ENCODE peak calls at places on chromosomes 13 and 19, in four cellular contexts. A is suprapubic skin, H is upper lobe of left lung, S is HCT116. G is an unnamed sample.

GRCh38 chr19:48966541-48967345 is 1.6 kb downstream of the FTL start:
- DNase-seq in A (no peak), H (no peak), S (no peak), G (no peak)

GRCh38 chr13:72585254-72585653 is 142.2 kb downstream of the MZT1 start:
- DNase-seq in S (no peak), A (no peak), H (no peak), G (no peak)

GRCh38 chr19:31271569-31271911 is 77.7 kb downstream of the TSHZ3 start:
- DNase-seq in H (no peak), A (no peak), S (no peak), G (no peak)

GRCh38 chr19:45881909-45882528 is 3.9 kb downstream of the IRF2BP1 start:
- DNase-seq in S (no peak), H (no peak), A (no peak), G (peak; percentile 81)

GRCh38 chr13:68551701-68552522 is 1321.8 kb upstream of the PCDH9 start:
- DNase-seq in H (no peak), S (no peak), A (no peak), G (no peak)

GRCh38 chr13:111906816-111907215 is 160.1 kb upstream of the SOX1 start:
- DNase-seq in H (peak; percentile 8), S (no peak), A (no peak), G (no peak)

GRCh38 chr13:103692442-103692841 is 626.2 kb upstream of the SLC10A2 start:
- DNase-seq in H (no peak), A (no peak), S (no peak), G (no peak)

GRCh38 chr13:75135325-75135825 is 346.6 kb downstream of the TBC1D4 start:
- DNase-seq in A (no peak), S (no peak), H (no peak), G (no peak)

GRCh38 chr19:7366701-7367420 is 18.1 kb downstream of the ARHGEF18 start:
- DNase-seq in S (peak; percentile 62), A (no peak), H (no peak), G (no peak)

GRCh38 chr19:10339380-10339960 is at the start of gene ICAM3:
- DNase-seq in H (peak; percentile 77), A (no peak), S (no peak), G (peak; percentile 36)

GRCh38 chr13:106533101-106533939 is 2.1 kb downstream of the EFNB2 start:
- DNase-seq in S (no peak), A (peak; percentile 85), H (peak; percentile 86), G (peak; percentile 86)

GRCh38 chr19:45321848-45322247 is 827 bp downstream of the CKM start:
- DNase-seq in H (no peak), S (no peak), A (no peak), G (no peak)

GRCh38 chr13:112115403-112116091 is 48.6 kb downstream of the SOX1 start:
- DNase-seq in A (no peak), S (no peak), H (no peak), G (peak; percentile 20)

GRCh38 chr13:64551755-64552154 is 2678.4 kb downstream of the PCDH9 start:
- DNase-seq in H (no peak), S (no peak), A (no peak), G (no peak)

GRCh38 chr19:3189702-3190469 is 4.2 kb downstream of the NCLN start:
- DNase-seq in A (no peak), S (no peak), H (no peak), G (no peak)

GRCh38 chr19:16942583-16942982 is 53.8 kb downstream of the F2RL3 start:
- DNase-seq in H (peak; percentile 13), A (no peak), S (no peak), G (peak; percentile 22)

GRCh38 chr13:111456452-111457230 is 136.2 kb downstream of the TEX29 start:
- DNase-seq in H (no peak), A (no peak), S (no peak), G (no peak)

GRCh38 chr13:79062291-79062690 is 343.8 kb downstream of the RBM26 start:
- DNase-seq in S (no peak), H (no peak), A (no peak), G (no peak)

GRCh38 chr19:39506944-39507714 is 7.8 kb upstream of the SELENOV start:
- DNase-seq in S (no peak), H (no peak), A (no peak), G (no peak)

GRCh38 chr19:39512964-39513363 is 2.0 kb upstream of the SELENOV start:
- DNase-seq in S (no peak), H (no peak), A (no peak), G (no peak)

GRCh38 chr13:98648676-98649075 is 71.8 kb upstream of the STK24 start:
- DNase-seq in A (no peak), H (no peak), S (no peak), G (no peak)

GRCh38 chr13:98651716-98652115 is 74.8 kb upstream of the STK24 start:
- DNase-seq in A (no peak), S (no peak), H (no peak), G (no peak)

GRCh38 chr13:98652721-98653470 is 76.0 kb upstream of the STK24 start:
- DNase-seq in S (no peak), A (no peak), H (no peak), G (no peak)

GRCh38 chr13:98649861-98650260 is 73.0 kb upstream of the STK24 start:
- DNase-seq in A (no peak), H (no peak), S (no peak), G (no peak)

GRCh38 chr13:98650376-98651107 is 73.6 kb upstream of the STK24 start:
- DNase-seq in A (no peak), S (no peak), H (peak; percentile 60), G (peak; percentile 86)
- TF ChIP-seq POLR2AphosphoS5 in A (peak; percentile 10), S (no peak), H (no peak), G (no peak)

GRCh38 chr13:30148791-30149190 is 158.6 kb downstream of the KATNAL1 start:
- DNase-seq in S (no peak), A (no peak), H (no peak), G (no peak)

GRCh38 chr13:30145709-30146367 is 161.5 kb downstream of the KATNAL1 start:
- DNase-seq in S (no peak), A (no peak), H (no peak), G (no peak)

GRCh38 chr13:30148171-30148754 is 159.1 kb downstream of the KATNAL1 start:
- DNase-seq in A (no peak), S (no peak), H (no peak), G (no peak)

GRCh38 chr13:30149248-30149647 is 158.1 kb downstream of the KATNAL1 start:
- DNase-seq in H (no peak), A (no peak), S (no peak), G (no peak)

DNA sequence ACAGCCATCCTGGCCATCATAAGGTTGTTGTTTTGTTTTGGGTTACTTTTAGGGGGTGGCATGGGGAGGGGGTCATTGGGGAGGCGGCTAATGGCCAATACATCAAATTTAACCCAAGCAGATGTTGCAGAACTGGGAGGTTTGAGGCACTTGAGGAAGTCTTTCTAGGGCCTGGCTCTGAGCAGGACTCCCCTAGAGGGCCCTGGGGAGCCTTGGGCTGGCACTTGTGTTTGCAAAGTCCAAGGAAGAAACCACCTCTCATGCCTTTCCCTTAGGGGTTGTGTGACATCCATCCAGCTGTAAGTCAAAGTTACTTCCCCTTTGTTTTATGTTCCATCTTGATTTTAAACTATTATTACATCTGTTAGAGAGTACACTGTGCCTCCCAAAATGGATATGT is 160.0 kb downstream of the KATNAL1 start:
- DNase-seq in A (no peak), S (no peak), H (no peak), G (no peak)
- TF ChIP-seq CTCF in A (no peak), S (no peak), H (no peak), G (no peak)

DNA sequence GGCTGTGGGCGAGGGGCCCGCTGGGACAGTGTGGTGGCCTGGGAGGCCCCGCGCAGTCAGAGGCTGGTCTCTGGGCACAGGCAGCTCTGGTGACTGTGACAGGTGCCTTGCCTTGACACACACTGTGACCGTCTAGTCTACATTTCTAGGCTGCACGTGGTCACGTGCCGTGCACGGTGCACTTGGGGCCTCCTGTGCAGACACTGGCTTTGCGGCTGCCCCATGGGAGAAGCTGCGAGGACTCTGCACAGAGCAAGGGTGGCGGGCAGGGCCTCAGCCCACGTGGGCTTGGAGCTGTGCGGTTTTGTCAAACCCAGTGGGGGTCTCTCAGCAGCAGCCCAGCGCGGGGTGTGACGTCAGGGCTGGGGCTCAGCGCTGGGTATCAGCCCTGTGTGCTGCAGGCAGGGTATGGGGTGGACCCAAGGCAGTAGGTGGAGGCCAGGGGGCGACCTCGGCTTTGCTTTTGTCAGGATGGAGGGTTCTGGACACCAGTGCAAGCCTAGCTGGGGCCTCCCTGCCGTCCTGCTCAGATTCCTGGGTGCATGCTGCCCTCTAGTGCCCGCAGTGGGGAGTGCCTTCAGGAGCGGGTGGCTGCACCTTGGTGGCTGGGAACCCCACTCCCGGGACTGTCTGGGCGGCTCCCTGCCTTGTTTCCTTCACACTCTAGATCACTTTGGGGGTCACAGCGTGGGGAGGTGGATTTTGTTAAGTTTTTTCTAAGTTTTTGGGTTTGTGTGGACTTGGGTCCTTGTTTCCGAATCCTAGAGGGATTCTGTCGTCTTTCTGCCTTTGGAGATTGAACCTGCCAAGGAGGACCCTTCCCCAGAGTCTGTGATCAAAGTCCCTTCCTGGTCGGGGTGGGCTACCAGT is 62.6 kb downstream of the KDM4B start:
- DNase-seq in H (peak; percentile 78), S (no peak), A (peak; percentile 91), G (peak; percentile 86)
- TF ChIP-seq POLR2AphosphoS5 in H (no peak), S (no peak), A (no peak), G (no peak)

GRCh38 chr19:41792513-41793413 is 3.6 kb upstream of the CEACAM3 start:
- DNase-seq in A (no peak), H (peak; percentile 77), S (peak; percentile 58), G (peak; percentile 61)
- TF ChIP-seq CTCF in A (peak; percentile 55), H (peak; percentile 68), S (peak; percentile 85), G (peak; percentile 50)

DNA sequence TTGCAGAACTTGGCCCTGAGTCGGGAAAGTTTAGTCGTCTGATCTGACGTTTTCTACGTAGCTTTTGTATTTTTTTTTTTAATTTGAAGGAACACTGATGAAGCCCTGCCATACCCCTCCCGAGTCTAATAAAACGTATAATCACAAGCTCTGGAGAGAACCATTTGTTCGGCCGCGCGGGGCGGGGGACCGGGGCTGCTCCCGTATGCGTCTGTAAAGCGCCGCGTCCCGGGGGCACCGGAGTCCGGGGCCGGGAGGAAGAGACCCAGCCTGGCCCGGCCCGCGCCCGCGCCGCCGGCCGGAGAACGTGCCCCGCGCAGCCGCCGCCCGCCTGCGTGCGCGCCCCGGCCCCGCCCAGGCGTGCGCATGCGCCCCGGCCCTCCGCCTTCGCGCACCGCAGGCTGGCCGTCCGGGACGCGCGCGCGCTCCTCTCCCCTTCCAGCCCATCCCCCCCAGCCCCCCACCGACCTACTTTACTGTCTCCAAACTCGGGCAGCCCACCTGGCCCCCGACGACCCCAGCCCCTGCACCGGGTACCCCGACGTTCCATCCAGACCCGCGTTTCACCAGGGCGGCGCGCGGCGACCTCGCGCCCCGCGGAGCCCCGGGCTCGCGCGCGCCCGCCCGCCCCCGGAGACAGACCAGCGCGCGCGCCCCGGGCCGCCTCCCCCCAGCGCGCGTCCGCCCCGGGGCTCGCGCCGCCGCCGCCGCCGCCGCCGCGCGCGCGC is 780 bp upstream of the USF2 start:
- DNase-seq in S (peak; percentile 24), A (no peak), H (peak; percentile 73), G (peak; percentile 78)
- TF ChIP-seq POLR2AphosphoS5 in S (peak; percentile 82), A (no peak), H (peak; percentile 62), G (no peak)

G was measured in stomach.